ENCODE peak calls at places on chromosomes 1 and 21, in nine cellular contexts. E, F, M, Z, V, Q, J, L and H are unnamed samples.

GRCh38 chr1:54882483-54882882 is 4.5 kb downstream of the DHCR24 start:
- DNase-seq in E (no peak), F (no peak), M (no peak), Z (no peak), V (no peak), Q (no peak), J (no peak), L (no peak), H (no peak)

GRCh38 chr1:209402697-209403096 is 180.8 kb upstream of the CAMK1G start:
- DNase-seq in E (no peak), F (no peak), M (no peak), Z (no peak), V (no peak), Q (no peak), J (no peak), L (no peak), H (no peak)

GRCh38 chr1:95169544-95169943 is 52.4 kb downstream of the TLCD4 start:
- DNase-seq in E (no peak), F (no peak), M (peak), Z (no peak), V (peak), Q (no peak), J (no peak), L (no peak), H (no peak)

GRCh38 chr1:185681034-185681633 is 53.1 kb upstream of the HMCN1 start:
- DNase-seq in E (no peak), F (no peak), M (no peak), Z (no peak), V (peak), Q (no peak), J (no peak), L (peak), H (no peak)

GRCh38 chr1:160376525-160377131 is 9.8 kb downstream of the NHLH1 start:
- DNase-seq in E (no peak), F (peak), M (no peak), Z (no peak), V (peak), Q (no peak), J (no peak), L (peak), H (no peak)

GRCh38 chr1:211830055-211830329 is 571 bp downstream of the LPGAT1 start:
- DNase-seq in E (no peak), F (no peak), M (no peak), Z (no peak), V (no peak), Q (no peak), J (peak), L (no peak), H (no peak)

GRCh38 chr21:15445327-15445726 is 284.5 kb upstream of the USP25 start:
- DNase-seq in E (no peak), F (no peak), M (no peak), Z (no peak), V (no peak), Q (no peak), J (no peak), L (no peak), H (no peak)

GRCh38 chr1:178434899-178435298 is 61.9 kb downstream of the CLEC20A start:
- DNase-seq in E (no peak), F (no peak), M (no peak), Z (no peak), V (no peak), Q (no peak), J (no peak), L (no peak), H (no peak)

GRCh38 chr1:101605878-101606277 is 369.1 kb downstream of the S1PR1 start:
- DNase-seq in E (no peak), F (no peak), M (no peak), Z (no peak), V (no peak), Q (no peak), J (no peak), L (no peak), H (no peak)

GRCh38 chr1:8862528-8862927 is 16.0 kb downstream of the ENO1 start:
- DNase-seq in E (no peak), F (no peak), M (no peak), Z (no peak), V (no peak), Q (no peak), J (no peak), L (peak), H (no peak)

GRCh38 chr1:244863491-244864252 is 671 bp downstream of the HNRNPU start:
- DNase-seq in E (peak), F (peak), M (peak), Z (peak), V (no peak), Q (peak), J (peak), L (peak), H (no peak)

GRCh38 chr1:207826557-207827487 is 75.0 kb downstream of the CD46 start:
- DNase-seq in E (no peak), F (peak), M (no peak), Z (no peak), V (peak), Q (no peak), J (no peak), L (no peak), H (no peak)

GRCh38 chr1:245279346-245279745 is 124.6 kb downstream of the KIF26B start:
- DNase-seq in E (no peak), F (no peak), M (no peak), Z (no peak), V (no peak), Q (no peak), J (no peak), L (no peak), H (no peak)

GRCh38 chr1:244955661-244956060 is 91.3 kb upstream of the HNRNPU start:
- DNase-seq in E (no peak), F (no peak), M (no peak), Z (no peak), V (no peak), Q (no peak), J (no peak), L (no peak), H (no peak)

GRCh38 chr1:163069655-163070277 is 605 bp downstream of the RGS4 start:
- DNase-seq in E (no peak), F (no peak), M (no peak), Z (no peak), V (no peak), Q (no peak), J (no peak), L (no peak), H (no peak)

GRCh38 chr1:116151739-116152576 is 40.8 kb downstream of the MAB21L3 start:
- DNase-seq in E (peak), F (peak), M (peak), Z (peak), V (peak), Q (peak), J (peak), L (peak), H (peak)

GRCh38 chr1:221813887-221814286 is 72.0 kb upstream of the DUSP10 start:
- DNase-seq in E (no peak), F (no peak), M (no peak), Z (no peak), V (no peak), Q (no peak), J (no peak), L (no peak), H (no peak)

DNA sequence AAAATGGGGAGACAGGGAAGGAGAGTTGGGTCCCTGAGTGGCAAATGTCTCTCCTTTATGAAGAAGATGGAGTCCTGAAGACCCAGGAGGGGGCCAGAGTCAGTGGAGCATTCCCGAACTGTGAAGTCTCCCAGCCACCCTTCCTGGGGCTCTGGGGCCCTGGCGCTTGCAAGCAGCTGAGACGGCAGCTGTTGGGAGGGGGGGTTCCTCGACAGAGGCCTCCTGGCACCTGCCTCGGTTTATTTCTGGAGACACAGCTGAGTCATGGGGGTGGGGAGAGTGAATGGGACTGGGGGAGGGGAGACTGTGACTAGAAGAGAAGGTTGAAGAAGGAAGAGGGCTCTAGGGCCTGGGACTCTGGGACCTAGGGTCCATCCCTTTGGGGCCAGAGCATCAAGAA is 14.0 kb downstream of the NES start:
- DNase-seq in E (peak), F (peak), M (no peak), Z (no peak), V (peak), Q (peak), J (peak), L (no peak), H (no peak)
- H3K27ac ChIP-seq in E (peak), F (peak), M (peak), Z (peak), V (peak), Q (peak), J (peak), L (peak), H (no peak)

GRCh38 chr1:61254629-61255323 is 172.4 kb downstream of the NFIA start:
- DNase-seq in E (peak), F (peak), M (no peak), Z (no peak), V (peak), Q (no peak), J (no peak), L (no peak), H (no peak)
- H3K4me3 ChIP-seq in E (peak), F (no peak), M (peak), Z (peak), V (no peak), Q (peak), J (peak), L (no peak), H (no peak)

GRCh38 chr1:93679546-93679945 is 2.1 kb downstream of the BCAR3 start:
- DNase-seq in E (no peak), F (no peak), M (no peak), Z (no peak), V (no peak), Q (no peak), J (no peak), L (no peak), H (no peak)

GRCh38 chr1:93680121-93681094 is 1.2 kb downstream of the BCAR3 start:
- DNase-seq in E (peak), F (peak), M (peak), Z (peak), V (peak), Q (peak), J (peak), L (peak), H (no peak)

GRCh38 chr1:93681095-93681548 is 515 bp downstream of the BCAR3 start:
- DNase-seq in E (peak), F (no peak), M (no peak), Z (no peak), V (peak), Q (peak), J (no peak), L (no peak), H (no peak)

GRCh38 chr1:93683234-93683633 is 1.6 kb upstream of the BCAR3 start:
- DNase-seq in E (no peak), F (no peak), M (no peak), Z (no peak), V (no peak), Q (no peak), J (no peak), L (no peak), H (no peak)

DNA sequence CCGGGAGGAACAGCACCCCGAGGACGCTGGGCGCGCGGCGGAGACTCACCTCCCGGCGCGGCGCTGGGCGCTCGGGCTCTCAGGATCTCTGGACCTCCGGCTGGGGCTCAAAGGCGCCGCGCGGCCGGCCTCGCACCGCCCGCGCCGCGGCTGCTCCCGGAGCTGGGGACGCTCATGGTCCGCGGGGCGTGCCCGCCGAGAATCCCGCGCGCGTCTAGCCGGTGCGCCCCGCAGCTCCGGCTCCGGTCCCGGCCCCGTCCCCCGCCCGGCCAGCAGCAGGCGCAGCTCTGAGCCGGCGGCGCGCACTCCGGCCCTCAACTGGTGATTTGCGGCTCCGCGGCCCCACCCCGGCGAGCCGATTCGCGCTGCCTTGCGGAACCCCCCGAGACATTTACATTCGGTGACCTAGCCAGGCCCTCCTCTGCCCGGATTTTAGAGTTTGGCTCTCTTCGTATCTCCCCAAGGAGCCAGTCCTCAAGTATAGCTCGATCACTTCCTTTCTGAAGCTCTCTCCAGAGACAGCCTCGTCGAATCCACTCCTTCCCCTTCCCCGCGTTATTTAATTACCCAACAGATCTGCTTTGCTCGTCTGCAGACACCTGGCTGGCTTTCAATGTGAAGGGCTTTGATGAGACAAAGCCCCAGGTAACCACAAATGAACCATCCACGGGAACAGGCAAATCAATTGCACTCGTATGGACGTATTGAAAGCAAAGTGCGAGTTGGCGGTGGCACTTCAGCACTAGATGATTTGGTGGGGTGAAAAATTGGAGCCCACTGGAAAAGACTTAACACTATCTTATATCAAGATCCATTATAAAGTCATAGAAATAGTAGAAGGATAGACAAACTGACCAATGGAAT is at the start of gene BCAR3:
- DNase-seq in E (peak), F (peak), M (peak), Z (peak), V (peak), Q (peak), J (peak), L (peak), H (no peak)
- H3K27ac ChIP-seq in E (peak), F (peak), M (peak), Z (peak), V (peak), Q (peak), J (peak), L (peak), H (no peak)

DNA sequence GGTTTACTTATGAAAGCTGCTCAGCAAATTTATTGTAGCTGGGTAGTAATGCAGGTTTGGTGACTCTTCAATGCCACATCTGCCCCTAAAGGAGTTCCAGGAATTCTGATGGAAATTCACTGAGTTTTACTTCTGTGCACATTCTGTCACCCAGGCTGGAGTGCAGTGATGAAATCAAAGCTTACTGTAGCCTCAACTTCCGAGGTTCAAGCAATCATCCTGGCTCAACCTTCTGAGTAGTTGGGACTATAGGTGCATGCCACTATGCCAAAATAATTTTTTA is 150.6 kb upstream of the RUNX1 start:
- DNase-seq in E (no peak), F (no peak), M (no peak), Z (no peak), V (no peak), Q (no peak), J (no peak), L (no peak), H (no peak)
- H3K4me3 ChIP-seq in E (no peak), F (no peak), M (no peak), Z (no peak), V (no peak), Q (no peak), J (no peak), L (no peak), H (no peak)

GRCh38 chr21:31342328-31342727 is 1.7 kb downstream of the TIAM1 start:
- DNase-seq in E (no peak), F (no peak), M (no peak), Z (no peak), V (no peak), Q (no peak), J (no peak), L (no peak), H (no peak)
- H3K27ac ChIP-seq in E (no peak), F (no peak), M (peak), Z (no peak), V (no peak), Q (no peak), J (no peak), L (no peak), H (no peak)

GRCh38 chr1:89407355-89407754 is 43.5 kb downstream of the GBP6 start:
- DNase-seq in E (no peak), F (no peak), M (no peak), Z (no peak), V (no peak), Q (no peak), J (no peak), L (no peak), H (no peak)
- H3K4me3 ChIP-seq in E (peak), F (peak), M (peak), Z (peak), V (no peak), Q (peak), J (peak), L (no peak), H (peak)

GRCh38 chr1:13908128-13908527 is 208.1 kb downstream of the PRDM2 start:
- DNase-seq in E (no peak), F (no peak), M (no peak), Z (no peak), V (no peak), Q (no peak), J (no peak), L (no peak), H (no peak)
- H3K27ac ChIP-seq in E (no peak), F (no peak), M (no peak), Z (no peak), V (no peak), Q (no peak), J (no peak), L (no peak), H (no peak)